ENCODE peak calls at places on chromosome 19, in nine cellular contexts. P is fibroblast of the conjunctiva, R is vagina, T is HEK293T, L is tibial nerve, O is HT1080, D is iris pigment epithelial cell, A is DMS 273 treated with DMSO at 0.1 percent for 48 hours, G is SHP77. V is an unnamed sample.

GRCh38 chr19:50175924-50176323 is 12.8 kb upstream of the IZUMO2 start:
- DNase-seq in A (no peak), P (no peak), L (no peak), O (no peak), D (no peak), G (no peak), T (no peak), R (no peak), V (no peak)

GRCh38 chr19:36084231-36085009 is 26.5 kb upstream of the OVOL3 start:
- DNase-seq in R (no peak), A (no peak), P (no peak), T (no peak), G (no peak), O (no peak), D (no peak), L (no peak), V (no peak)

GRCh38 chr19:10812196-10812595 is 23.8 kb downstream of the TMED1 start:
- DNase-seq in A (no peak), R (no peak), L (no peak), T (no peak), D (no peak), P (no peak), O (no peak), G (no peak), V (no peak)

GRCh38 chr19:15239337-15239949 is 7.2 kb upstream of the EPHX3 start:
- DNase-seq in L (no peak), A (no peak), P (no peak), T (no peak), G (no peak), O (no peak), R (no peak), D (no peak), V (no peak)

GRCh38 chr19:46692918-46693722 is 23.8 kb downstream of the PRKD2 start:
- DNase-seq in O (no peak), D (no peak), G (no peak), L (no peak), T (no peak), A (no peak), P (no peak), R (no peak), V (no peak)

GRCh38 chr19:58409010-58409790 is 751 bp downstream of the ZNF584 start:
- DNase-seq in A (peak), R (no peak), G (no peak), T (no peak), P (no peak), L (no peak), O (peak), D (no peak), V (peak)

GRCh38 chr19:48741222-48741999 is 1.0 kb upstream of the RASIP1 start:
- DNase-seq in O (no peak), L (no peak), A (no peak), R (no peak), P (no peak), G (peak), D (no peak), T (peak), V (peak)

GRCh38 chr19:34711890-34712289 is 22.2 kb upstream of the ZNF181 start:
- DNase-seq in P (no peak), G (no peak), A (no peak), T (no peak), R (no peak), O (no peak), D (no peak), L (no peak), V (no peak)